ENCODE peak calls at places on chromosomes 12 and 14, in four cellular contexts. U is heart right ventricle, T is stomach, B is thoracic aorta. O is an unnamed sample. For H3K36me3 and H3K4me1, the result is how much of the 10 kb centered on the place peaks cover.

GRCh38 chr12:70989232-70989631 is 68.7 kb upstream of the PTPRR start:
- DNase-seq in B (no peak), T (no peak), U (no peak), O (no peak)

GRCh38 chr12:122835693-122836026 is 403 bp downstream of the HIP1R start:
- DNase-seq in T (no peak), B (no peak), U (no peak), O (no peak)

GRCh38 chr12:62629971-62630739 is 163.5 kb downstream of the MON2 start:
- DNase-seq in T (no peak), U (no peak), B (no peak), O (no peak)

GRCh38 chr14:30339311-30339901 is 219.6 kb upstream of the G2E3 start:
- DNase-seq in T (no peak), B (no peak), U (no peak), O (no peak)

GRCh38 chr12:10065241-10065640 is 33.5 kb downstream of the CLEC1A start:
- DNase-seq in B (no peak), T (no peak), U (no peak), O (no peak)

GRCh38 chr12:50715174-50715573 is 48.7 kb upstream of the ATF1 start:
- DNase-seq in U (no peak), T (peak), B (no peak), O (no peak)

GRCh38 chr14:53608369-53608768 is 348.3 kb downstream of the BMP4 start:
- DNase-seq in U (no peak), T (peak), B (no peak), O (no peak)

GRCh38 chr12:121267822-121268221 is 28.7 kb downstream of the CAMKK2 start:
- DNase-seq in T (no peak), U (no peak), B (no peak), O (no peak)

GRCh38 chr14:51609987-51610283 is 41.8 kb upstream of the FRMD6 start:
- DNase-seq in B (no peak), U (no peak), T (no peak), O (no peak)

GRCh38 chr12:130831246-130831645 is 7.8 kb downstream of the STX2 start:
- DNase-seq in B (no peak), U (no peak), T (no peak), O (no peak)

GRCh38 chr12:131152587-131152986 is 198.9 kb downstream of the ADGRD1 start:
- DNase-seq in T (no peak), B (no peak), U (no peak), O (no peak)

GRCh38 chr14:101235042-101235871 is 326.0 kb upstream of the DIO3 start:
- DNase-seq in U (peak), T (peak), B (no peak), O (peak)

GRCh38 chr12:121099779-121100178 is 32.9 kb upstream of the P2RX7 start:
- DNase-seq in T (no peak), U (no peak), B (no peak), O (no peak)

GRCh38 chr14:104738375-104739019 is 14.4 kb upstream of the SIVA1 start:
- DNase-seq in U (no peak), B (no peak), T (no peak), O (no peak)

GRCh38 chr12:26028953-26029740 is 70.7 kb downstream of the RASSF8 start:
- DNase-seq in U (peak), T (no peak), B (no peak), O (peak)

DNA sequence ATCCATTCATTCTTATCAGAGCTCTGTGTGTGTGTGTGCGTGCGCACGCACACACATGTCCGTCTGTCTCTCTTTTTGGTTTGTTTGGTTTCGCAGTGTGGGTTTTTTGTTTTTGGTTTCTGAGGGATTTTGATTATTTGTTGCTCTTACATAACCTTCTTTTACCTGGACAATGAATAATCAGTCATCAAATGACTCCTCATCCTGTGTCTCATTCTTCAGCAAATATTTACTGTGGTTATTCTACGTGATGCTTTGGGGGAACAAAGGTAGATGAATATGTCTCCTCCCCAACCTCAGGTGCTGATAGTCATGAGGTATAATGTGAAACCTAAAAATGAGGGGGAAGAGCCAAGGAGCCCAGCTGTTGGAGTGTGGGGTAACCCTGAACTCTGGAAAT is 92.4 kb downstream of the SAMD4A start:
- DNase-seq in U (no peak), B (no peak), T (no peak), O (no peak)
- H3K27ac ChIP-seq in U (no peak), B (no peak), T (no peak), O (no peak)

GRCh38 chr14:63956326-63956725 is 103.5 kb downstream of the SYNE2 start:
- DNase-seq in B (no peak), T (no peak), U (no peak), O (no peak)
- H3K36me3 ChIP-seq in B (under half), T (half or more), U (under half), O (under half)

GRCh38 chr14:68146812-68147211 is 327.2 kb downstream of the RAD51B start:
- DNase-seq in B (no peak), T (no peak), U (no peak), O (peak)

GRCh38 chr14:68145539-68145938 is 326.0 kb downstream of the RAD51B start:
- DNase-seq in B (no peak), T (no peak), U (no peak), O (no peak)

GRCh38 chr14:68143341-68143807 is 323.8 kb downstream of the RAD51B start:
- DNase-seq in T (peak), B (no peak), U (peak), O (peak)

GRCh38 chr14:68144051-68144681 is 324.6 kb downstream of the RAD51B start:
- DNase-seq in B (no peak), T (no peak), U (peak), O (no peak)

DNA sequence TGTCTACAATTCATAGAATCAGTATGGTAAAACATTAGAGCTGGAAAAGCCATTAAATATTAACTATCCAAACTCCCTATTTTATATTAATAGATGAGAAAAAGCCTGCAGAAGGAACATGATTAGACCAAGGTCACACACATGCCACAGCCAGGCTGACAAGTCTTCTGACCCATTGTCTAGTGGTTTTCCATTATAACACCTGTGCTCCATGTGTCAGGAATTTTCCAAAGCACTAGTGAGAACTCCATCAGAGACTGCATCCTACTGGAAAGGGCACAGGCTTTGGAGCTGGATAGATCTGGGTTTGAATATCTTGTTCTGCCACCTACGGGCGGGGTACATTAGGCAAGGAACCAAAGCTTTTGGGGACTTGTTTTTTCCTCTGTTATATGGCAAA is 325.5 kb downstream of the RAD51B start:
- DNase-seq in T (no peak), B (no peak), U (no peak), O (no peak)
- H3K4me1 ChIP-seq in T (half or more), B (under half), U (under half), O (half or more)

GRCh38 chr12:16349132-16349463 is 1.7 kb downstream of the MGST1 start:
- DNase-seq in U (no peak), B (no peak), T (peak), O (no peak)
- H3K27ac ChIP-seq in U (peak), B (no peak), T (no peak), O (no peak)

GRCh38 chr12:113128802-113129663 is 6.5 kb downstream of the RASAL1 start:
- DNase-seq in B (no peak), U (no peak), T (no peak), O (no peak)

GRCh38 chr12:113131556-113131955 is 4.0 kb downstream of the RASAL1 start:
- DNase-seq in B (no peak), U (no peak), T (no peak), O (no peak)

GRCh38 chr12:113129664-113130456 is 5.7 kb downstream of the RASAL1 start:
- DNase-seq in U (no peak), B (no peak), T (no peak), O (no peak)

GRCh38 chr12:113130457-113131135 is 5.0 kb downstream of the RASAL1 start:
- DNase-seq in T (no peak), U (no peak), B (no peak), O (no peak)

GRCh38 chr12:113127791-113128199 is 7.8 kb downstream of the RASAL1 start:
- DNase-seq in B (no peak), U (no peak), T (no peak), O (no peak)
- H3K36me3 ChIP-seq in B (under half), U (under half), T (under half), O (under half)

GRCh38 chr12:108837239-108837638 is 20.1 kb downstream of the SSH1 start:
- DNase-seq in U (no peak), T (no peak), B (no peak), O (no peak)
- H3K4me1 ChIP-seq in U (half or more), T (half or more), B (half or more), O (under half)

DNA sequence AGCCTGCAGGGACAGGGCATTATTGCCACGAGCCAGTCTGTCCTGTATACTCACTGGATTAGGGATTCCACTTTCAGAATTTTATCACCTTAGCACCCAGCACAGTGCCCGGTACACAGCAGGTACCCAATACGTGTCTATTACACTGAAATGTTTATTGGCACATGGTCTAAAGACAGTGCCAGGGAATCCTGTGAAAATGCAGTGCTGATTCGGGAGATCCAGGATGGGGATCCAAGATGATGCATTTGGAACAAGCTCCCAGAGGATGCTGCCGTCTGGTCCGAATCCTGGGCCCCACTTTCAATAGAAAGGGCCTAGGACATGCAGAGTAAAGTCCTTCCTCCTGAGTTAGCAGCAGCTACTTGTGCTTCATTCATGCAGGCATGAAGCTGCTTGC is 230.7 kb downstream of the CACNA1C start:
- DNase-seq in U (no peak), T (no peak), B (no peak), O (no peak)
- H3K27ac ChIP-seq in U (peak), T (no peak), B (peak), O (peak)

O was measured in A673.